ENCODE peak calls at places on chromosomes 3 and 15, in nine cellular contexts. J is RPMI7951, U is NCI-H510A, B is ELR, Z is amniotic epithelial cell, C is lower lobe of right lung, W is WTC11, G is T-cell, V is activated T-cell treated with anti-CD3 and anti-CD28 coated beads for 24 hours. M is an unnamed sample.

GRCh38 chr15:63928185-63928852 is 94.6 kb upstream of the HERC1 start:
- DNase-seq in J (no peak), U (no peak), B (no peak), Z (no peak), C (no peak), W (no peak), G (no peak), V (no peak), M (no peak)

GRCh38 chr3:97235179-97235578 is 420.8 kb downstream of the EPHA6 start:
- DNase-seq in J (no peak), U (no peak), B (no peak), Z (no peak), C (no peak), W (no peak), G (no peak), V (no peak), M (no peak)

GRCh38 chr3:47003461-47004368 is 24.2 kb downstream of the NBEAL2 start:
- DNase-seq in J (no peak), U (no peak), B (no peak), Z (no peak), C (no peak), W (no peak), G (no peak), V (no peak), M (no peak)

GRCh38 chr3:47475029-47475569 is 642 bp downstream of the SCAP start:
- DNase-seq in J (peak; percentile 22), U (no peak), B (peak; percentile 36), Z (peak; percentile 38), C (no peak), W (no peak), G (peak; percentile 24), V (peak; percentile 33), M (no peak)

GRCh38 chr15:30065025-30065801 is 17.5 kb upstream of the GOLGA8J start:
- DNase-seq in J (peak; percentile 76), U (no peak), B (peak; percentile 72), Z (peak; percentile 96), C (no peak), W (no peak), G (no peak), V (no peak), M (no peak)

GRCh38 chr3:16739416-16740091 is 134.3 kb upstream of the DAZL start:
- DNase-seq in J (peak; percentile 89), U (no peak), B (peak; percentile 61), Z (no peak), C (no peak), W (no peak), G (no peak), V (no peak), M (no peak)

GRCh38 chr15:42267286-42267685 is 5.7 kb upstream of the GANC start:
- DNase-seq in J (no peak), U (no peak), B (no peak), Z (peak; percentile 68), C (no peak), W (no peak), G (no peak), V (no peak), M (no peak)

GRCh38 chr15:59420986-59421618 is 16.9 kb upstream of the FAM81A start:
- DNase-seq in J (peak; percentile 35), U (no peak), B (peak; percentile 30), Z (peak; percentile 63), C (no peak), W (peak; percentile 36), G (no peak), V (no peak), M (no peak)

GRCh38 chr15:71718116-71718910 is 92.0 kb upstream of the NR2E3 start:
- DNase-seq in J (no peak), U (no peak), B (no peak), Z (no peak), C (no peak), W (no peak), G (no peak), V (no peak), M (no peak)

GRCh38 chr3:142127941-142128658 is 21.2 kb downstream of the TFDP2 start:
- DNase-seq in J (no peak), U (no peak), B (no peak), Z (no peak), C (no peak), W (no peak), G (no peak), V (no peak), M (no peak)

GRCh38 chr15:74251187-74251811 is 15.2 kb downstream of the CCDC33 start:
- DNase-seq in J (no peak), U (no peak), B (no peak), Z (no peak), C (no peak), W (no peak), G (no peak), V (no peak), M (no peak)

GRCh38 chr3:89049119-89049518 is 58.3 kb upstream of the EPHA3 start:
- DNase-seq in J (no peak), U (no peak), B (peak; percentile 14), Z (no peak), C (no peak), W (peak; percentile 62), G (no peak), V (no peak), M (no peak)

GRCh38 chr3:154775821-154776548 is 304.1 kb upstream of the MME start:
- DNase-seq in J (no peak), U (no peak), B (no peak), Z (peak; percentile 62), C (no peak), W (no peak), G (no peak), V (no peak), M (no peak)

GRCh38 chr3:184335661-184336483 is 1.5 kb upstream of the FAM131A start:
- DNase-seq in J (peak; percentile 67), U (peak; percentile 56), B (peak; percentile 87), Z (peak; percentile 60), C (peak; percentile 90), W (peak; percentile 94), G (peak; percentile 87), V (peak; percentile 82), M (peak; percentile 79)

GRCh38 chr3:53729130-53729529 is 117.1 kb downstream of the CHDH start:
- DNase-seq in J (no peak), U (no peak), B (no peak), Z (peak; percentile 6), C (no peak), W (no peak), G (no peak), V (no peak), M (no peak)

GRCh38 chr3:12483364-12483763 is 916 bp upstream of the TSEN2 start:
- DNase-seq in J (peak; percentile 17), U (no peak), B (peak; percentile 15), Z (peak; percentile 61), C (no peak), W (no peak), G (no peak), V (no peak), M (no peak)

GRCh38 chr3:107328074-107328473 is 49.2 kb upstream of the CCDC54 start:
- DNase-seq in J (no peak), U (no peak), B (no peak), Z (no peak), C (no peak), W (no peak), G (no peak), V (no peak), M (no peak)